ENCODE peak calls at places on chromosome 3, in five cellular contexts. F is stimulated activated CD4-positive, alpha-beta T cell treated with anti-CD3 and anti-CD28 coated beads, Interleukin-15, amount 100 ng/mL, for 24 hours; Q is HCT116; L is posterior cingulate gyrus; Y is A172. B is an unnamed sample.

GRCh38 chr3:196186661-196187573 is 24.3 kb downstream of the ZDHHC19 start:
- DNase-seq in F (no peak), Q (no peak), L (peak; percentile 29), Y (no peak), B (no peak)

GRCh38 chr3:126258670-126259069 is 78.3 kb upstream of the ALDH1L1 start:
- DNase-seq in F (no peak), Q (no peak), L (no peak), Y (peak; percentile 71), B (no peak)

GRCh38 chr3:13772885-13773745 is 106.8 kb downstream of the WNT7A start:
- DNase-seq in F (no peak), Q (no peak), L (no peak), Y (no peak), B (no peak)

GRCh38 chr3:101873619-101874018 is 24.3 kb downstream of the NFKBIZ start:
- DNase-seq in F (no peak), Q (no peak), L (no peak), Y (peak; percentile 42), B (peak; percentile 63)

GRCh38 chr3:45499529-45499928 is 95.0 kb upstream of the LIMD1 start:
- DNase-seq in F (no peak), Q (peak; percentile 19), L (no peak), Y (peak; percentile 28), B (peak; percentile 66)

GRCh38 chr3:4712109-4712508 is 219.0 kb downstream of the ITPR1 start:
- DNase-seq in F (no peak), Q (peak; percentile 21), L (no peak), Y (peak; percentile 82), B (no peak)

GRCh38 chr3:67610458-67610857 is 44.0 kb downstream of the SUCLG2 start:
- DNase-seq in F (no peak), Q (no peak), L (no peak), Y (peak; percentile 45), B (peak; percentile 79)

GRCh38 chr3:129304141-129304540 is 25.5 kb downstream of the HMCES start:
- DNase-seq in F (no peak), Q (no peak), L (no peak), Y (no peak), B (no peak)

GRCh38 chr3:159824341-159824740 is 164.3 kb upstream of the IL12A start:
- DNase-seq in F (no peak), Q (peak; percentile 56), L (no peak), Y (peak; percentile 98), B (peak; percentile 77)

GRCh38 chr3:25843332-25843731 is 53.4 kb downstream of the OXSM start:
- DNase-seq in F (no peak), Q (no peak), L (no peak), Y (no peak), B (no peak)